ENCODE peak calls at places on chromosomes 16 and 17, in eight cellular contexts. One of them, this sample, is unnamed.

GRCh38 chr16:68506331-68507053 is 32.6 kb upstream of the ZFP90 start:
- DNase-seq in stimulated activated CD4-positive, alpha-beta T cell treated with anti-CD3 and anti-CD28 coated beads, Interleukin-1b, Interleukin-23, amount 100 ng/mL, for 48 hours: no peak
- DNase-seq in left colon: no peak
- DNase-seq in activated CD4-positive, alpha-beta T cell treated with anti-CD3 and anti-CD28 coated beads, Interleukin-2, amount 50 U/mL, for 24 hours: no peak
- DNase-seq in MV-4-11: no peak
- DNase-seq in NCI-H1048: no peak
- DNase-seq in GM23248: peak; percentile 57
- DNase-seq in T-helper 2 cell: no peak
- DNase-seq in this sample: no peak

GRCh38 chr16:56298948-56299602 is 107.8 kb downstream of the GNAO1 start:
- DNase-seq in stimulated activated CD4-positive, alpha-beta T cell treated with anti-CD3 and anti-CD28 coated beads, Interleukin-1b, Interleukin-23, amount 100 ng/mL, for 48 hours: no peak
- DNase-seq in left colon: peak; percentile 15
- DNase-seq in activated CD4-positive, alpha-beta T cell treated with anti-CD3 and anti-CD28 coated beads, Interleukin-2, amount 50 U/mL, for 24 hours: no peak
- DNase-seq in MV-4-11: no peak
- DNase-seq in NCI-H1048: no peak
- DNase-seq in GM23248: no peak
- DNase-seq in T-helper 2 cell: no peak
- DNase-seq in this sample: no peak

GRCh38 chr16:69601250-69601649 is 35.5 kb downstream of the NFAT5 start:
- DNase-seq in stimulated activated CD4-positive, alpha-beta T cell treated with anti-CD3 and anti-CD28 coated beads, Interleukin-1b, Interleukin-23, amount 100 ng/mL, for 48 hours: no peak
- DNase-seq in left colon: no peak
- DNase-seq in activated CD4-positive, alpha-beta T cell treated with anti-CD3 and anti-CD28 coated beads, Interleukin-2, amount 50 U/mL, for 24 hours: no peak
- DNase-seq in MV-4-11: no peak
- DNase-seq in NCI-H1048: no peak
- DNase-seq in GM23248: no peak
- DNase-seq in T-helper 2 cell: no peak
- DNase-seq in this sample: no peak

GRCh38 chr17:14080847-14081251 is 11.5 kb downstream of the COX10 start:
- DNase-seq in stimulated activated CD4-positive, alpha-beta T cell treated with anti-CD3 and anti-CD28 coated beads, Interleukin-1b, Interleukin-23, amount 100 ng/mL, for 48 hours: no peak
- DNase-seq in left colon: peak; percentile 30
- DNase-seq in activated CD4-positive, alpha-beta T cell treated with anti-CD3 and anti-CD28 coated beads, Interleukin-2, amount 50 U/mL, for 24 hours: no peak
- DNase-seq in MV-4-11: peak; percentile 54
- DNase-seq in NCI-H1048: no peak
- DNase-seq in GM23248: peak; percentile 38
- DNase-seq in T-helper 2 cell: no peak
- DNase-seq in this sample: no peak

GRCh38 chr16:75003931-75004330 is 5.1 kb downstream of the ZNRF1 start:
- DNase-seq in stimulated activated CD4-positive, alpha-beta T cell treated with anti-CD3 and anti-CD28 coated beads, Interleukin-1b, Interleukin-23, amount 100 ng/mL, for 48 hours: no peak
- DNase-seq in left colon: no peak
- DNase-seq in activated CD4-positive, alpha-beta T cell treated with anti-CD3 and anti-CD28 coated beads, Interleukin-2, amount 50 U/mL, for 24 hours: no peak
- DNase-seq in MV-4-11: no peak
- DNase-seq in NCI-H1048: no peak
- DNase-seq in GM23248: no peak
- DNase-seq in T-helper 2 cell: no peak
- DNase-seq in this sample: no peak

GRCh38 chr17:6388416-6388815 is 46.5 kb downstream of the AIPL1 start:
- DNase-seq in stimulated activated CD4-positive, alpha-beta T cell treated with anti-CD3 and anti-CD28 coated beads, Interleukin-1b, Interleukin-23, amount 100 ng/mL, for 48 hours: no peak
- DNase-seq in left colon: no peak
- DNase-seq in activated CD4-positive, alpha-beta T cell treated with anti-CD3 and anti-CD28 coated beads, Interleukin-2, amount 50 U/mL, for 24 hours: no peak
- DNase-seq in MV-4-11: no peak
- DNase-seq in NCI-H1048: no peak
- DNase-seq in GM23248: no peak
- DNase-seq in T-helper 2 cell: no peak
- DNase-seq in this sample: no peak

GRCh38 chr16:77409311-77409710 is 25.5 kb downstream of the ADAMTS18 start:
- DNase-seq in stimulated activated CD4-positive, alpha-beta T cell treated with anti-CD3 and anti-CD28 coated beads, Interleukin-1b, Interleukin-23, amount 100 ng/mL, for 48 hours: no peak
- DNase-seq in left colon: no peak
- DNase-seq in activated CD4-positive, alpha-beta T cell treated with anti-CD3 and anti-CD28 coated beads, Interleukin-2, amount 50 U/mL, for 24 hours: no peak
- DNase-seq in MV-4-11: peak; percentile 88
- DNase-seq in NCI-H1048: no peak
- DNase-seq in GM23248: no peak
- DNase-seq in T-helper 2 cell: no peak
- DNase-seq in this sample: no peak

GRCh38 chr17:45284176-45285140 is 22.6 kb upstream of the SPATA32 start:
- DNase-seq in stimulated activated CD4-positive, alpha-beta T cell treated with anti-CD3 and anti-CD28 coated beads, Interleukin-1b, Interleukin-23, amount 100 ng/mL, for 48 hours: peak; percentile 41
- DNase-seq in left colon: peak; percentile 49
- DNase-seq in activated CD4-positive, alpha-beta T cell treated with anti-CD3 and anti-CD28 coated beads, Interleukin-2, amount 50 U/mL, for 24 hours: no peak
- DNase-seq in MV-4-11: no peak
- DNase-seq in NCI-H1048: no peak
- DNase-seq in GM23248: no peak
- DNase-seq in T-helper 2 cell: no peak
- DNase-seq in this sample: peak; percentile 70

This sample was measured in Peyer's patch.